ENCODE peak calls at places on chromosomes 3 and 15, in ten cellular contexts. One of them, this sample, is unnamed.

GRCh38 chr3:179446501-179446900 is 4.8 kb downstream of the GNB4 start:
- DNase-seq in nucleus accumbens: no peak
- DNase-seq in anterior cingulate cortex: no peak
- DNase-seq in SW 1271: peak; percentile 13
- DNase-seq in memory B cell: no peak
- DNase-seq in stimulated activated naive B cell treated with anti-CD40 and anti-IgM and Interleukin-4, amounts not matched to agents 10 μg/mL and 1 μg/mL and 100 μg/mL, for 72 hours: no peak
- DNase-seq in DND-41: no peak
- DNase-seq in activated B cell treated with CpG ODN at 0.5 μM for 24 hours: no peak
- DNase-seq in NCI-H774: no peak
- DNase-seq in endothelial cell of umbilical vein: peak; percentile 73
- DNase-seq in this sample: no peak

GRCh38 chr3:127459205-127459604 is 131.3 kb downstream of the TPRA1 start:
- DNase-seq in NCI-H774: no peak
- DNase-seq in stimulated activated naive B cell treated with anti-CD40 and anti-IgM and Interleukin-4, amounts not matched to agents 10 μg/mL and 1 μg/mL and 100 μg/mL, for 72 hours: no peak
- DNase-seq in memory B cell: no peak
- DNase-seq in anterior cingulate cortex: no peak
- DNase-seq in activated B cell treated with CpG ODN at 0.5 μM for 24 hours: no peak
- DNase-seq in SW 1271: no peak
- DNase-seq in nucleus accumbens: no peak
- DNase-seq in endothelial cell of umbilical vein: no peak
- DNase-seq in DND-41: no peak
- DNase-seq in this sample: no peak

GRCh38 chr15:71800835-71801745 is 9.3 kb upstream of the NR2E3 start:
- DNase-seq in NCI-H774: peak; percentile 11
- DNase-seq in stimulated activated naive B cell treated with anti-CD40 and anti-IgM and Interleukin-4, amounts not matched to agents 10 μg/mL and 1 μg/mL and 100 μg/mL, for 72 hours: no peak
- DNase-seq in DND-41: peak; percentile 32
- DNase-seq in memory B cell: no peak
- DNase-seq in activated B cell treated with CpG ODN at 0.5 μM for 24 hours: no peak
- DNase-seq in nucleus accumbens: peak; percentile 7
- DNase-seq in endothelial cell of umbilical vein: peak; percentile 77
- DNase-seq in anterior cingulate cortex: no peak
- DNase-seq in SW 1271: peak; percentile 62
- DNase-seq in this sample: peak; percentile 21

GRCh38 chr15:52013151-52013791 is 5.7 kb upstream of the MAPK6 start:
- DNase-seq in NCI-H774: no peak
- DNase-seq in activated B cell treated with CpG ODN at 0.5 μM for 24 hours: no peak
- DNase-seq in memory B cell: no peak
- DNase-seq in nucleus accumbens: no peak
- DNase-seq in endothelial cell of umbilical vein: peak; percentile 37
- DNase-seq in stimulated activated naive B cell treated with anti-CD40 and anti-IgM and Interleukin-4, amounts not matched to agents 10 μg/mL and 1 μg/mL and 100 μg/mL, for 72 hours: no peak
- DNase-seq in anterior cingulate cortex: no peak
- DNase-seq in DND-41: no peak
- DNase-seq in SW 1271: no peak
- DNase-seq in this sample: no peak

GRCh38 chr3:158483701-158484100 is 87.3 kb upstream of the MLF1 start:
- DNase-seq in memory B cell: no peak
- DNase-seq in anterior cingulate cortex: no peak
- DNase-seq in NCI-H774: no peak
- DNase-seq in DND-41: no peak
- DNase-seq in SW 1271: no peak
- DNase-seq in endothelial cell of umbilical vein: no peak
- DNase-seq in stimulated activated naive B cell treated with anti-CD40 and anti-IgM and Interleukin-4, amounts not matched to agents 10 μg/mL and 1 μg/mL and 100 μg/mL, for 72 hours: no peak
- DNase-seq in activated B cell treated with CpG ODN at 0.5 μM for 24 hours: no peak
- DNase-seq in nucleus accumbens: no peak
- DNase-seq in this sample: no peak

GRCh38 chr15:44340410-44340809 is 51.9 kb downstream of the GOLM2 start:
- DNase-seq in activated B cell treated with CpG ODN at 0.5 μM for 24 hours: no peak
- DNase-seq in endothelial cell of umbilical vein: no peak
- DNase-seq in NCI-H774: no peak
- DNase-seq in SW 1271: peak; percentile 2
- DNase-seq in stimulated activated naive B cell treated with anti-CD40 and anti-IgM and Interleukin-4, amounts not matched to agents 10 μg/mL and 1 μg/mL and 100 μg/mL, for 72 hours: no peak
- DNase-seq in DND-41: no peak
- DNase-seq in memory B cell: no peak
- DNase-seq in nucleus accumbens: no peak
- DNase-seq in anterior cingulate cortex: no peak
- DNase-seq in this sample: no peak

GRCh38 chr3:14306167-14306566 is 96.2 kb upstream of the SLC6A6 start:
- DNase-seq in nucleus accumbens: no peak
- DNase-seq in NCI-H774: no peak
- DNase-seq in SW 1271: no peak
- DNase-seq in anterior cingulate cortex: no peak
- DNase-seq in stimulated activated naive B cell treated with anti-CD40 and anti-IgM and Interleukin-4, amounts not matched to agents 10 μg/mL and 1 μg/mL and 100 μg/mL, for 72 hours: no peak
- DNase-seq in endothelial cell of umbilical vein: no peak
- DNase-seq in memory B cell: no peak
- DNase-seq in activated B cell treated with CpG ODN at 0.5 μM for 24 hours: no peak
- DNase-seq in DND-41: no peak
- DNase-seq in this sample: no peak

GRCh38 chr3:45943207-45943846 is at the start of gene CXCR6:
- DNase-seq in stimulated activated naive B cell treated with anti-CD40 and anti-IgM and Interleukin-4, amounts not matched to agents 10 μg/mL and 1 μg/mL and 100 μg/mL, for 72 hours: no peak
- DNase-seq in NCI-H774: no peak
- DNase-seq in memory B cell: no peak
- DNase-seq in anterior cingulate cortex: no peak
- DNase-seq in DND-41: peak; percentile 71
- DNase-seq in endothelial cell of umbilical vein: no peak
- DNase-seq in SW 1271: no peak
- DNase-seq in activated B cell treated with CpG ODN at 0.5 μM for 24 hours: no peak
- DNase-seq in nucleus accumbens: no peak
- DNase-seq in this sample: no peak

GRCh38 chr3:56342475-56342874 is 125.8 kb downstream of the ERC2 start:
- DNase-seq in NCI-H774: no peak
- DNase-seq in activated B cell treated with CpG ODN at 0.5 μM for 24 hours: no peak
- DNase-seq in stimulated activated naive B cell treated with anti-CD40 and anti-IgM and Interleukin-4, amounts not matched to agents 10 μg/mL and 1 μg/mL and 100 μg/mL, for 72 hours: no peak
- DNase-seq in DND-41: no peak
- DNase-seq in anterior cingulate cortex: no peak
- DNase-seq in memory B cell: no peak
- DNase-seq in SW 1271: no peak
- DNase-seq in nucleus accumbens: no peak
- DNase-seq in endothelial cell of umbilical vein: no peak
- DNase-seq in this sample: no peak

GRCh38 chr3:120498947-120499346 is 48.2 kb upstream of the FSTL1 start:
- DNase-seq in NCI-H774: no peak
- DNase-seq in endothelial cell of umbilical vein: peak; percentile 84
- DNase-seq in nucleus accumbens: no peak
- DNase-seq in activated B cell treated with CpG ODN at 0.5 μM for 24 hours: no peak
- DNase-seq in DND-41: no peak
- DNase-seq in memory B cell: no peak
- DNase-seq in stimulated activated naive B cell treated with anti-CD40 and anti-IgM and Interleukin-4, amounts not matched to agents 10 μg/mL and 1 μg/mL and 100 μg/mL, for 72 hours: no peak
- DNase-seq in anterior cingulate cortex: no peak
- DNase-seq in SW 1271: peak; percentile 63
- DNase-seq in this sample: no peak

GRCh38 chr3:48655586-48655985 is 7.1 kb downstream of the CELSR3 start:
- DNase-seq in stimulated activated naive B cell treated with anti-CD40 and anti-IgM and Interleukin-4, amounts not matched to agents 10 μg/mL and 1 μg/mL and 100 μg/mL, for 72 hours: no peak
- DNase-seq in SW 1271: no peak
- DNase-seq in endothelial cell of umbilical vein: no peak
- DNase-seq in nucleus accumbens: no peak
- DNase-seq in DND-41: no peak
- DNase-seq in memory B cell: no peak
- DNase-seq in anterior cingulate cortex: no peak
- DNase-seq in activated B cell treated with CpG ODN at 0.5 μM for 24 hours: no peak
- DNase-seq in NCI-H774: no peak
- DNase-seq in this sample: no peak

GRCh38 chr3:132723551-132723950 is 1.3 kb upstream of the NPHP3 start:
- DNase-seq in anterior cingulate cortex: no peak
- DNase-seq in endothelial cell of umbilical vein: no peak
- DNase-seq in DND-41: no peak
- DNase-seq in memory B cell: no peak
- DNase-seq in stimulated activated naive B cell treated with anti-CD40 and anti-IgM and Interleukin-4, amounts not matched to agents 10 μg/mL and 1 μg/mL and 100 μg/mL, for 72 hours: no peak
- DNase-seq in NCI-H774: no peak
- DNase-seq in activated B cell treated with CpG ODN at 0.5 μM for 24 hours: no peak
- DNase-seq in SW 1271: no peak
- DNase-seq in nucleus accumbens: no peak
- DNase-seq in this sample: no peak

GRCh38 chr3:132161608-132162007 is 126.8 kb upstream of the CPNE4 start:
- DNase-seq in endothelial cell of umbilical vein: no peak
- DNase-seq in stimulated activated naive B cell treated with anti-CD40 and anti-IgM and Interleukin-4, amounts not matched to agents 10 μg/mL and 1 μg/mL and 100 μg/mL, for 72 hours: no peak
- DNase-seq in SW 1271: no peak
- DNase-seq in activated B cell treated with CpG ODN at 0.5 μM for 24 hours: no peak
- DNase-seq in nucleus accumbens: no peak
- DNase-seq in NCI-H774: no peak
- DNase-seq in DND-41: no peak
- DNase-seq in memory B cell: no peak
- DNase-seq in anterior cingulate cortex: no peak
- DNase-seq in this sample: no peak

GRCh38 chr15:60065951-60066350 is 61.8 kb downstream of the FOXB1 start:
- DNase-seq in nucleus accumbens: no peak
- DNase-seq in DND-41: no peak
- DNase-seq in memory B cell: no peak
- DNase-seq in endothelial cell of umbilical vein: no peak
- DNase-seq in activated B cell treated with CpG ODN at 0.5 μM for 24 hours: no peak
- DNase-seq in SW 1271: no peak
- DNase-seq in NCI-H774: no peak
- DNase-seq in anterior cingulate cortex: no peak
- DNase-seq in stimulated activated naive B cell treated with anti-CD40 and anti-IgM and Interleukin-4, amounts not matched to agents 10 μg/mL and 1 μg/mL and 100 μg/mL, for 72 hours: no peak
- DNase-seq in this sample: no peak

GRCh38 chr3:125683067-125683844 is 88.0 kb upstream of the OSBPL11 start:
- DNase-seq in anterior cingulate cortex: peak; percentile 46
- DNase-seq in endothelial cell of umbilical vein: no peak
- DNase-seq in activated B cell treated with CpG ODN at 0.5 μM for 24 hours: no peak
- DNase-seq in nucleus accumbens: no peak
- DNase-seq in stimulated activated naive B cell treated with anti-CD40 and anti-IgM and Interleukin-4, amounts not matched to agents 10 μg/mL and 1 μg/mL and 100 μg/mL, for 72 hours: no peak
- DNase-seq in DND-41: no peak
- DNase-seq in SW 1271: no peak
- DNase-seq in NCI-H774: no peak
- DNase-seq in memory B cell: no peak
- DNase-seq in this sample: no peak

GRCh38 chr3:49639551-49639950 is 34.6 kb upstream of the APEH start:
- DNase-seq in anterior cingulate cortex: no peak
- DNase-seq in SW 1271: no peak
- DNase-seq in activated B cell treated with CpG ODN at 0.5 μM for 24 hours: no peak
- DNase-seq in stimulated activated naive B cell treated with anti-CD40 and anti-IgM and Interleukin-4, amounts not matched to agents 10 μg/mL and 1 μg/mL and 100 μg/mL, for 72 hours: no peak
- DNase-seq in endothelial cell of umbilical vein: no peak
- DNase-seq in NCI-H774: no peak
- DNase-seq in memory B cell: no peak
- DNase-seq in nucleus accumbens: no peak
- DNase-seq in DND-41: no peak
- DNase-seq in this sample: no peak

GRCh38 chr3:141941093-141941492 is 64.7 kb downstream of the ATP1B3 start:
- DNase-seq in nucleus accumbens: no peak
- DNase-seq in anterior cingulate cortex: no peak
- DNase-seq in NCI-H774: no peak
- DNase-seq in DND-41: no peak
- DNase-seq in SW 1271: no peak
- DNase-seq in activated B cell treated with CpG ODN at 0.5 μM for 24 hours: no peak
- DNase-seq in memory B cell: no peak
- DNase-seq in stimulated activated naive B cell treated with anti-CD40 and anti-IgM and Interleukin-4, amounts not matched to agents 10 μg/mL and 1 μg/mL and 100 μg/mL, for 72 hours: no peak
- DNase-seq in endothelial cell of umbilical vein: peak; percentile 24
- DNase-seq in this sample: no peak

GRCh38 chr3:123909785-123910184 is 25.7 kb upstream of the MYLK start:
- DNase-seq in activated B cell treated with CpG ODN at 0.5 μM for 24 hours: no peak
- DNase-seq in endothelial cell of umbilical vein: no peak
- DNase-seq in stimulated activated naive B cell treated with anti-CD40 and anti-IgM and Interleukin-4, amounts not matched to agents 10 μg/mL and 1 μg/mL and 100 μg/mL, for 72 hours: no peak
- DNase-seq in SW 1271: no peak
- DNase-seq in nucleus accumbens: no peak
- DNase-seq in DND-41: no peak
- DNase-seq in anterior cingulate cortex: no peak
- DNase-seq in NCI-H774: no peak
- DNase-seq in memory B cell: no peak
- DNase-seq in this sample: peak; percentile 5

GRCh38 chr3:55720614-55721013 is 233.5 kb upstream of the WNT5A start:
- DNase-seq in SW 1271: no peak
- DNase-seq in memory B cell: no peak
- DNase-seq in DND-41: no peak
- DNase-seq in stimulated activated naive B cell treated with anti-CD40 and anti-IgM and Interleukin-4, amounts not matched to agents 10 μg/mL and 1 μg/mL and 100 μg/mL, for 72 hours: no peak
- DNase-seq in activated B cell treated with CpG ODN at 0.5 μM for 24 hours: no peak
- DNase-seq in anterior cingulate cortex: no peak
- DNase-seq in nucleus accumbens: no peak
- DNase-seq in endothelial cell of umbilical vein: no peak
- DNase-seq in NCI-H774: no peak
- DNase-seq in this sample: no peak

GRCh38 chr15:47737424-47737823 is 20.1 kb downstream of the SEMA6D start:
- DNase-seq in stimulated activated naive B cell treated with anti-CD40 and anti-IgM and Interleukin-4, amounts not matched to agents 10 μg/mL and 1 μg/mL and 100 μg/mL, for 72 hours: no peak
- DNase-seq in memory B cell: no peak
- DNase-seq in NCI-H774: no peak
- DNase-seq in anterior cingulate cortex: no peak
- DNase-seq in nucleus accumbens: no peak
- DNase-seq in DND-41: no peak
- DNase-seq in SW 1271: no peak
- DNase-seq in activated B cell treated with CpG ODN at 0.5 μM for 24 hours: no peak
- DNase-seq in endothelial cell of umbilical vein: no peak
- DNase-seq in this sample: no peak

GRCh38 chr3:156938724-156939123 is 112.6 kb downstream of the LEKR1 start:
- DNase-seq in memory B cell: no peak
- DNase-seq in stimulated activated naive B cell treated with anti-CD40 and anti-IgM and Interleukin-4, amounts not matched to agents 10 μg/mL and 1 μg/mL and 100 μg/mL, for 72 hours: no peak
- DNase-seq in anterior cingulate cortex: no peak
- DNase-seq in nucleus accumbens: no peak
- DNase-seq in endothelial cell of umbilical vein: no peak
- DNase-seq in SW 1271: no peak
- DNase-seq in DND-41: no peak
- DNase-seq in activated B cell treated with CpG ODN at 0.5 μM for 24 hours: no peak
- DNase-seq in NCI-H774: no peak
- DNase-seq in this sample: no peak

GRCh38 chr3:150286390-150287147 is 121.5 kb upstream of the TSC22D2 start:
- DNase-seq in DND-41: no peak
- DNase-seq in stimulated activated naive B cell treated with anti-CD40 and anti-IgM and Interleukin-4, amounts not matched to agents 10 μg/mL and 1 μg/mL and 100 μg/mL, for 72 hours: peak; percentile 1
- DNase-seq in SW 1271: peak; percentile 74
- DNase-seq in anterior cingulate cortex: no peak
- DNase-seq in activated B cell treated with CpG ODN at 0.5 μM for 24 hours: no peak
- DNase-seq in memory B cell: peak; percentile 11
- DNase-seq in endothelial cell of umbilical vein: peak; percentile 68
- DNase-seq in nucleus accumbens: no peak
- DNase-seq in NCI-H774: peak; percentile 28
- DNase-seq in this sample: peak; percentile 10

GRCh38 chr3:59566481-59566975 is 516.7 kb upstream of the CFAP20DC start:
- DNase-seq in stimulated activated naive B cell treated with anti-CD40 and anti-IgM and Interleukin-4, amounts not matched to agents 10 μg/mL and 1 μg/mL and 100 μg/mL, for 72 hours: no peak
- DNase-seq in nucleus accumbens: no peak
- DNase-seq in activated B cell treated with CpG ODN at 0.5 μM for 24 hours: no peak
- DNase-seq in anterior cingulate cortex: no peak
- DNase-seq in endothelial cell of umbilical vein: no peak
- DNase-seq in DND-41: no peak
- DNase-seq in SW 1271: no peak
- DNase-seq in NCI-H774: no peak
- DNase-seq in memory B cell: no peak
- DNase-seq in this sample: peak; percentile 71

GRCh38 chr3:112362221-112362620 is 29.3 kb downstream of the CD200 start:
- DNase-seq in endothelial cell of umbilical vein: peak; percentile 73
- DNase-seq in nucleus accumbens: no peak
- DNase-seq in memory B cell: no peak
- DNase-seq in activated B cell treated with CpG ODN at 0.5 μM for 24 hours: no peak
- DNase-seq in NCI-H774: no peak
- DNase-seq in SW 1271: no peak
- DNase-seq in stimulated activated naive B cell treated with anti-CD40 and anti-IgM and Interleukin-4, amounts not matched to agents 10 μg/mL and 1 μg/mL and 100 μg/mL, for 72 hours: no peak
- DNase-seq in DND-41: no peak
- DNase-seq in anterior cingulate cortex: no peak
- DNase-seq in this sample: no peak

GRCh38 chr3:111352585-111352984 is 189.4 kb upstream of the CD96 start:
- DNase-seq in anterior cingulate cortex: no peak
- DNase-seq in endothelial cell of umbilical vein: no peak
- DNase-seq in NCI-H774: no peak
- DNase-seq in DND-41: no peak
- DNase-seq in activated B cell treated with CpG ODN at 0.5 μM for 24 hours: no peak
- DNase-seq in SW 1271: no peak
- DNase-seq in memory B cell: no peak
- DNase-seq in stimulated activated naive B cell treated with anti-CD40 and anti-IgM and Interleukin-4, amounts not matched to agents 10 μg/mL and 1 μg/mL and 100 μg/mL, for 72 hours: no peak
- DNase-seq in nucleus accumbens: no peak
- DNase-seq in this sample: no peak

GRCh38 chr15:45132844-45133560 is 3.2 kb downstream of the DUOX1 start:
- DNase-seq in memory B cell: no peak
- DNase-seq in SW 1271: no peak
- DNase-seq in stimulated activated naive B cell treated with anti-CD40 and anti-IgM and Interleukin-4, amounts not matched to agents 10 μg/mL and 1 μg/mL and 100 μg/mL, for 72 hours: no peak
- DNase-seq in activated B cell treated with CpG ODN at 0.5 μM for 24 hours: no peak
- DNase-seq in anterior cingulate cortex: no peak
- DNase-seq in nucleus accumbens: no peak
- DNase-seq in NCI-H774: no peak
- DNase-seq in endothelial cell of umbilical vein: no peak
- DNase-seq in DND-41: no peak
- DNase-seq in this sample: no peak

GRCh38 chr15:93088200-93088980 is 621 bp downstream of the RGMA start:
- DNase-seq in stimulated activated naive B cell treated with anti-CD40 and anti-IgM and Interleukin-4, amounts not matched to agents 10 μg/mL and 1 μg/mL and 100 μg/mL, for 72 hours: no peak
- DNase-seq in activated B cell treated with CpG ODN at 0.5 μM for 24 hours: no peak
- DNase-seq in nucleus accumbens: no peak
- DNase-seq in endothelial cell of umbilical vein: no peak
- DNase-seq in memory B cell: no peak
- DNase-seq in DND-41: peak; percentile 54
- DNase-seq in anterior cingulate cortex: no peak
- DNase-seq in NCI-H774: no peak
- DNase-seq in SW 1271: peak; percentile 31
- DNase-seq in this sample: no peak

GRCh38 chr3:133941390-133941789 is 45.7 kb upstream of the RAB6B start:
- DNase-seq in activated B cell treated with CpG ODN at 0.5 μM for 24 hours: no peak
- DNase-seq in endothelial cell of umbilical vein: peak; percentile 54
- DNase-seq in nucleus accumbens: no peak
- DNase-seq in anterior cingulate cortex: no peak
- DNase-seq in memory B cell: no peak
- DNase-seq in stimulated activated naive B cell treated with anti-CD40 and anti-IgM and Interleukin-4, amounts not matched to agents 10 μg/mL and 1 μg/mL and 100 μg/mL, for 72 hours: no peak
- DNase-seq in DND-41: no peak
- DNase-seq in SW 1271: no peak
- DNase-seq in NCI-H774: no peak
- DNase-seq in this sample: no peak